ENCODE peak calls at places on chromosomes 7 and 10, in five cellular contexts. One of them, this sample, is unnamed.

GRCh38 chr10:88114368-88114767 is 250.9 kb downstream of the PTEN start:
- DNase-seq in stimulated activated CD8-positive, alpha-beta memory T cell treated with anti-CD3 and anti-CD28 coated beads, Interleukin-4, amount 100 ng/mL, for 24 hours: no peak
- DNase-seq in fibroblast of mammary gland: no peak
- DNase-seq in AG08396: peak; percentile 20
- DNase-seq in GM04503: no peak
- DNase-seq in this sample: peak; percentile 80

GRCh38 chr10:91713471-91714072 is 80.7 kb upstream of the PPP1R3C start:
- DNase-seq in GM04503: no peak
- DNase-seq in stimulated activated CD8-positive, alpha-beta memory T cell treated with anti-CD3 and anti-CD28 coated beads, Interleukin-4, amount 100 ng/mL, for 24 hours: no peak
- DNase-seq in AG08396: no peak
- DNase-seq in fibroblast of mammary gland: no peak
- DNase-seq in this sample: no peak

GRCh38 chr7:92668564-92668963 is 78.4 kb upstream of the FAM133B start:
- DNase-seq in GM04503: no peak
- DNase-seq in fibroblast of mammary gland: no peak
- DNase-seq in stimulated activated CD8-positive, alpha-beta memory T cell treated with anti-CD3 and anti-CD28 coated beads, Interleukin-4, amount 100 ng/mL, for 24 hours: no peak
- DNase-seq in AG08396: no peak
- DNase-seq in this sample: no peak

GRCh38 chr7:45073843-45074737 is 14.7 kb downstream of the NACAD start:
- DNase-seq in stimulated activated CD8-positive, alpha-beta memory T cell treated with anti-CD3 and anti-CD28 coated beads, Interleukin-4, amount 100 ng/mL, for 24 hours: no peak
- DNase-seq in AG08396: no peak
- DNase-seq in GM04503: no peak
- DNase-seq in fibroblast of mammary gland: no peak
- DNase-seq in this sample: no peak

GRCh38 chr7:132117181-132117580 is 459.1 kb downstream of the PLXNA4 start:
- DNase-seq in AG08396: peak; percentile 43
- DNase-seq in stimulated activated CD8-positive, alpha-beta memory T cell treated with anti-CD3 and anti-CD28 coated beads, Interleukin-4, amount 100 ng/mL, for 24 hours: no peak
- DNase-seq in GM04503: peak; percentile 5
- DNase-seq in fibroblast of mammary gland: peak; percentile 53
- DNase-seq in this sample: peak; percentile 78

GRCh38 chr10:93383562-93383981 is 98.6 kb downstream of the MYOF start:
- DNase-seq in stimulated activated CD8-positive, alpha-beta memory T cell treated with anti-CD3 and anti-CD28 coated beads, Interleukin-4, amount 100 ng/mL, for 24 hours: no peak
- DNase-seq in AG08396: peak; percentile 85
- DNase-seq in fibroblast of mammary gland: peak; percentile 95
- DNase-seq in GM04503: peak; percentile 97
- DNase-seq in this sample: peak; percentile 59

GRCh38 chr10:110258542-110258941 is 46.2 kb downstream of the SMNDC1 start:
- DNase-seq in GM04503: no peak
- DNase-seq in stimulated activated CD8-positive, alpha-beta memory T cell treated with anti-CD3 and anti-CD28 coated beads, Interleukin-4, amount 100 ng/mL, for 24 hours: no peak
- DNase-seq in AG08396: no peak
- DNase-seq in fibroblast of mammary gland: no peak
- DNase-seq in this sample: no peak

GRCh38 chr7:28106316-28106957 is 74.2 kb downstream of the JAZF1 start:
- DNase-seq in AG08396: peak; percentile 23
- DNase-seq in stimulated activated CD8-positive, alpha-beta memory T cell treated with anti-CD3 and anti-CD28 coated beads, Interleukin-4, amount 100 ng/mL, for 24 hours: no peak
- DNase-seq in fibroblast of mammary gland: peak; percentile 78
- DNase-seq in GM04503: no peak
- DNase-seq in this sample: no peak

GRCh38 chr10:43061764-43062163 is 15.1 kb upstream of the RET start:
- DNase-seq in fibroblast of mammary gland: no peak
- DNase-seq in AG08396: no peak
- DNase-seq in GM04503: no peak
- DNase-seq in stimulated activated CD8-positive, alpha-beta memory T cell treated with anti-CD3 and anti-CD28 coated beads, Interleukin-4, amount 100 ng/mL, for 24 hours: no peak
- DNase-seq in this sample: no peak

GRCh38 chr7:42572046-42572445 is 335.0 kb upstream of the GLI3 start:
- DNase-seq in GM04503: no peak
- DNase-seq in AG08396: no peak
- DNase-seq in fibroblast of mammary gland: no peak
- DNase-seq in stimulated activated CD8-positive, alpha-beta memory T cell treated with anti-CD3 and anti-CD28 coated beads, Interleukin-4, amount 100 ng/mL, for 24 hours: no peak
- DNase-seq in this sample: no peak

This sample was measured in mesendoderm.